ENCODE peak calls at places on chromosomes 12 and 14, in four cellular contexts. X is naive thymus-derived CD4-positive, alpha-beta T cell; A is dorsolateral prefrontal cortex; V is A673. P is an unnamed sample.

GRCh38 chr12:2960432-2960956 is 1.3 kb downstream of the TEAD4 start:
- DNase-seq in X (no peak), A (no peak), V (no peak), P (peak; percentile 40)

GRCh38 chr14:24873551-24873950 is 176.4 kb downstream of the STXBP6 start:
- DNase-seq in X (no peak), A (no peak), V (no peak), P (no peak)

GRCh38 chr14:99324291-99324690 is 52.3 kb upstream of the BCL11B start:
- DNase-seq in X (no peak), A (no peak), V (no peak), P (no peak)

GRCh38 chr14:60226296-60226695 is 22.7 kb upstream of the PPM1A start:
- DNase-seq in X (no peak), A (no peak), V (no peak), P (no peak)

GRCh38 chr14:32230181-32230580 is 27.1 kb upstream of the RNU6-8 start:
- DNase-seq in X (no peak), A (no peak), V (no peak), P (peak; percentile 43)

GRCh38 chr12:121162384-121162783 is 29.7 kb downstream of the P2RX7 start:
- DNase-seq in X (no peak), A (no peak), V (no peak), P (no peak)

GRCh38 chr12:31874961-31875608 is 84.1 kb upstream of the RESF1 start:
- DNase-seq in X (peak; percentile 67), A (no peak), V (peak; percentile 92), P (peak; percentile 76)

GRCh38 chr14:65622703-65623102 is 210.2 kb downstream of the FUT8 start:
- DNase-seq in X (no peak), A (no peak), V (no peak), P (no peak)

GRCh38 chr12:130613131-130613530 is 103.0 kb downstream of the RIMBP2 start:
- DNase-seq in X (no peak), A (no peak), V (no peak), P (no peak)

GRCh38 chr14:52926994-52927393 is 23.9 kb downstream of the FERMT2 start:
- DNase-seq in X (no peak), A (no peak), V (no peak), P (peak; percentile 20)

GRCh38 chr14:60102389-60102788 is 10.7 kb downstream of the PCNX4 start:
- DNase-seq in X (no peak), A (no peak), V (no peak), P (no peak)

DNA sequence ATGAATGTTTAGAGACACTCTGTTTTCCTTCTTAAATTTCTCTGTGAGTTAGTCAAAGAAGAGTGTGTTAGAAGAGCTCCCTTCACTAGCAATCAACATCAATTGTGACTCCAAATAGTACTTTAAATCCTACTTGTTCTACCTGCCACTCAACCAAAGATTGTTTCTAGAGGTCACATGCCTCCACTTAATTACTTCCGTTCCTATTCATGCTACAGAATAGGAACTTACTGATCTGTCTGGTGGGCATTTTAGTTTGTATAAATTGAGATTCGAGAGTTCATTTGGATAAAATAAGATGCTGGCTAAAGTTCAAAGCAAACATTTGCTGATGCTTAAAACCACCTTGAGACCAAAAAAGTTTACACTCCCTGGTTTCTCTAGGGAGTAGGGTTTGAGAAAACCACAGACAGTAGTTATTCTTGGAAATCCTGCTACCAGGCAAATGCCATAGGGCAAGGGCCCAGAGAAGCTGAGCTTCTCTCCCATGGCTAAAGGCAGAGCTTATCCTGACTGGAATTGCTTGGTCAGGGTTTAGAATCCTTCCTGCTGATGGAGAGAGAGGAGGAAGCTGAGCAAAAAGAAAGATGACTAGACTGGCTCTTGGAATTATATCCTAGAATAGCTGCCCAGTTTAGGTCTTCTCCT is 389.6 kb upstream of the ATP2B1 start:
- DNase-seq in X (no peak), A (no peak), V (peak; percentile 56), P (no peak)
- H3K27ac ChIP-seq in X (no peak overlapping the region), A (no peak overlapping the region), V (no peak overlapping the region), P (peak overlapping the region; percentile 79)

DNA sequence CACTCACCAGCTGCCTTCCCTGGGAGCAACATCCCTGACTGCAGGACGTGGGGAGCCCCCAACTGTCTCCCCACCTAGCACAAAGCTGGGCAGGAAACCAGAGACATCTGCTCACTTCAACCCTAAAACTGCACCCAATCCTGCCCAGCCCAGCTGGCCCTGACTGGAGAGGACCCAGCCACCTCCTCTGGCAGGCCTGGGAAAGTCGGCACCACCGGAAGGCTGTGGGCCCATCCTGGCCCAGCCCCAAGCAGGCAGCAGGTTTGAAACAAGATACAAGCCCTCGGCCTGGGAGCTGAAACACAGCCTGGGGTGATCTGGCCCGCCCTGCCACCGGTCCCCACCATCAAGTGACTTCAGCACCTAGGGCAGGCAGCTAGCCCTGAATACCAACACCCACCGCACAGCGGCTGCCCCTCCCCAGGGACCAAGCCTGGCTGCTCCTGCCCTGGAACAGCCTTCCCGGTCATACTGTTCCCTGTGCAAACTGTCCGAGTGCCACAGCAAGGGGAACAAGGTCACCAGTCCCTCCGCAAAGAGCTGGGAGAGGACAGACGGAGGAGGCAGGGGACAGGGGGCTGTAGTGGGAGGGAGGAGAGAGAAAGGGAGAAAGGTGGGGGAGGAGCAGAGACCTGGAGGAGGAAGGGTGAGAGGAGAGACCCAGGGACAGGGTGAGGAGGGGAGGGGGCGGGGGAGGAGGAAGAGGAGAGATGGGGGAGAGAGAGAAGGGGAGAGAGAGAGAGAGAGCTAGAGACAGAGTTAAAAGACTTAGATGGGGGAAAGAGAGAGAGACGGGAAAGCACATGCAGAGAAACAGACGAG is 115.7 kb downstream of the RFLNA start:
- DNase-seq in X (no peak), A (no peak), V (no peak), P (no peak)
- H3K27ac ChIP-seq in X (no peak overlapping the region), A (peak overlapping the region; percentile 67), V (peak overlapping the region; percentile 37), P (peak overlapping the region; percentile 94)

GRCh38 chr12:13203028-13203922 is 6.7 kb downstream of the EMP1 start:
- DNase-seq in X (no peak), A (no peak), V (peak; percentile 62), P (no peak)
- H3K27ac ChIP-seq in X (no peak overlapping the region), A (no peak overlapping the region), V (no peak overlapping the region), P (peak overlapping the region; percentile 20)

GRCh38 chr14:75535164-75535898 is 13.1 kb downstream of the BATF start:
- DNase-seq in X (no peak), A (no peak), V (no peak), P (no peak)
- H3K27ac ChIP-seq in X (peak overlapping the region; percentile 7), A (no peak overlapping the region), V (no peak overlapping the region), P (peak overlapping the region; percentile 89)

GRCh38 chr12:103654816-103655215 is 67.7 kb downstream of the STAB2 start:
- DNase-seq in X (no peak), A (no peak), V (no peak), P (no peak)
- H3K27ac ChIP-seq in X (no peak overlapping the region), A (no peak overlapping the region), V (no peak overlapping the region), P (no peak overlapping the region)

P was measured in A549.